ENCODE peak calls at places on chromosomes 11 and 22, in eight cellular contexts. P is HCT116, O is heart right ventricle, L is tibial artery, M is ovary, F is MM.1S, Y is OCI-LY7, X is adrenal gland. H is an unnamed sample.

GRCh38 chr11:15104166-15104565 is 10.6 kb upstream of the INSC start:
- DNase-seq in P (no peak), O (no peak), L (no peak), M (no peak), F (no peak), Y (no peak), X (no peak), H (no peak)

GRCh38 chr11:61777234-61778090 is 14.9 kb downstream of the TMEM258 start:
- DNase-seq in P (no peak), O (peak; percentile 45), L (no peak), M (peak; percentile 95), F (no peak), Y (no peak), X (peak; percentile 84), H (no peak)

GRCh38 chr11:132062541-132062940 is 692.1 kb downstream of the NTM start:
- DNase-seq in P (no peak), O (no peak), L (no peak), M (no peak), F (no peak), Y (no peak), X (no peak), H (no peak)

GRCh38 chr11:12043959-12044772 is 35.7 kb upstream of the DKK3 start:
- DNase-seq in P (peak; percentile 92), O (peak; percentile 81), L (peak; percentile 95), M (peak; percentile 85), F (peak; percentile 58), Y (peak; percentile 64), X (peak; percentile 91), H (peak; percentile 95)

GRCh38 chr22:40036591-40037225 is 42.0 kb downstream of the FAM83F start:
- DNase-seq in P (peak; percentile 62), O (peak; percentile 43), L (peak; percentile 45), M (peak; percentile 62), F (peak; percentile 86), Y (peak; percentile 85), X (peak; percentile 85), H (peak; percentile 77)

GRCh38 chr11:107741044-107741823 is 29.4 kb upstream of the SLN start:
- DNase-seq in P (peak; percentile 22), O (no peak), L (no peak), M (no peak), F (peak; percentile 23), Y (peak; percentile 42), X (no peak), H (no peak)

GRCh38 chr11:43852057-43852636 is 28.5 kb upstream of the ALKBH3 start:
- DNase-seq in P (peak; percentile 67), O (peak; percentile 46), L (peak; percentile 56), M (no peak), F (peak; percentile 67), Y (peak; percentile 72), X (peak; percentile 90), H (no peak)

GRCh38 chr11:93348931-93349330 is 18.4 kb downstream of the DEUP1 start:
- DNase-seq in P (no peak), O (no peak), L (no peak), M (no peak), F (no peak), Y (no peak), X (no peak), H (no peak)

GRCh38 chr22:17875156-17875555 is 100.9 kb upstream of the BID start:
- DNase-seq in P (no peak), O (no peak), L (no peak), M (peak; percentile 30), F (no peak), Y (no peak), X (no peak), H (no peak)

GRCh38 chr22:17873116-17873515 is 98.8 kb upstream of the BID start:
- DNase-seq in P (no peak), O (no peak), L (no peak), M (peak; percentile 21), F (no peak), Y (no peak), X (no peak), H (no peak)

GRCh38 chr22:17874231-17874630 is 100.0 kb upstream of the BID start:
- DNase-seq in P (no peak), O (no peak), L (no peak), M (peak; percentile 33), F (no peak), Y (no peak), X (no peak), H (no peak)

GRCh38 chr22:17872491-17872890 is 98.2 kb upstream of the BID start:
- DNase-seq in P (no peak), O (no peak), L (no peak), M (no peak), F (no peak), Y (no peak), X (no peak), H (no peak)

DNA sequence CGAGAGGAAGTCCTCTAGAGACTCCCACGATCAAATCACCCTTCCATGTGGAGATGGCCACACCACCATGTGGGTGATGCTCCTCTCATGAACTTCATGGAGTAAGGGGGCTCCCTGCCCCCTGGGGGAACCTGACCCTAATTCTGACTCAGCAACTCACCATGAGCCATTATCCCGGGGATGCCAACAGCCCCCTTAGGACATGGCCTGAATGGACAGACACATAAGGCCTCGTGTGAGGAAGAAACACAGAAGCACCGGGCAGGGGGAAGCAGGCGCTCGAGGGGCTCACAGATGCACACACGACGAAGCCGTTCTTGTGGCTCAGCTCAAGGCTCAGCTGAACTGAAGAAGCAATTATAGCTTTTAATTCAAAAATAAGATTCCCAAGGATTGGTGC is 99.5 kb upstream of the BID start:
- DNase-seq in P (no peak), O (no peak), L (no peak), M (peak; percentile 13), F (no peak), Y (no peak), X (no peak), H (no peak)
- H3K36me3 ChIP-seq in P (peaks cover 11% of the 10 kb centered on the region), O (peaks cover 5% of the 10 kb centered on the region), L (peaks cover 90% of the 10 kb centered on the region), M (no peaks in the 10 kb centered on the region), F (peaks cover 9% of the 10 kb centered on the region), Y (peaks cover 95% of the 10 kb centered on the region), X (peaks cover 36% of the 10 kb centered on the region), H (peaks cover 15% of the 10 kb centered on the region)

DNA sequence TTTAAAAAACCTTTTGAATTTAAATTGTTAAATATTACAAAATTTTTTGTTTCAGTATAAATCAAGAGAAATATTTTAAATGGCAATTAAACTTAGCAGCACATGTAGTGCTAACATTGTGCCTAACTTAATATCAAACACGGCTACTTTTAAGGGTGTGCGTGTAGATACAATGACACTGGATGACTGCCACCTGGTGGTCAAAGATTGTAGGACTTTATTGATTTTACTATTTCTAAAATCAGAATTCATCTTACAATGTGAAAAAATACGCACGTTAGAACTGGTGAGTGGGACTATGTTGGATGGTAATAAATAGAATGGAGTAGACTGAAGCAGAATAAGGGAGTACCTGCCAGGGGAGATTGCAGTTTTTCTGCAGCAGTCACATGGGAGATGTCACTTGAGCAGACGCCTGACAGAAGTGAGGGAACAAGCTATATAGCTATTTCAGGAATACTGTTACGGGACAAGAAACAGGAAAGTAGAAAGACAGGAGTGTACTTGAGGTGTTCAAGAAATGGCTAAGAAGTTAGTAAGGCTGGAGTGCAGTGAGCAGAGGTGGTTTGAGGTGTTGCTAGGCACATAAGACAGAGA is 52.9 kb downstream of the UVRAG start:
- DNase-seq in P (peak; percentile 31), O (peak; percentile 58), L (no peak), M (no peak), F (peak; percentile 63), Y (peak; percentile 76), X (peak; percentile 67), H (no peak)
- H3K36me3 ChIP-seq in P (no peaks in the 10 kb centered on the region), O (no peaks in the 10 kb centered on the region), L (no peaks in the 10 kb centered on the region), M (no peaks in the 10 kb centered on the region), F (no peaks in the 10 kb centered on the region), Y (peaks cover 36% of the 10 kb centered on the region), X (no peaks in the 10 kb centered on the region), H (no peaks in the 10 kb centered on the region)

GRCh38 chr11:59187587-59187986 is 15.7 kb downstream of the DTX4 start:
- DNase-seq in P (no peak), O (peak; percentile 43), L (no peak), M (no peak), F (no peak), Y (no peak), X (peak; percentile 76), H (peak; percentile 94)

GRCh38 chr11:59186130-59186594 is 14.2 kb downstream of the DTX4 start:
- DNase-seq in P (peak; percentile 57), O (no peak), L (no peak), M (peak; percentile 56), F (no peak), Y (peak; percentile 49), X (no peak), H (no peak)

GRCh38 chr11:59188954-59189353 is 17.0 kb downstream of the DTX4 start:
- DNase-seq in P (no peak), O (no peak), L (no peak), M (no peak), F (no peak), Y (no peak), X (no peak), H (no peak)

GRCh38 chr11:59185412-59185811 is 13.5 kb downstream of the DTX4 start:
- DNase-seq in P (no peak), O (no peak), L (no peak), M (no peak), F (no peak), Y (no peak), X (no peak), H (no peak)

DNA sequence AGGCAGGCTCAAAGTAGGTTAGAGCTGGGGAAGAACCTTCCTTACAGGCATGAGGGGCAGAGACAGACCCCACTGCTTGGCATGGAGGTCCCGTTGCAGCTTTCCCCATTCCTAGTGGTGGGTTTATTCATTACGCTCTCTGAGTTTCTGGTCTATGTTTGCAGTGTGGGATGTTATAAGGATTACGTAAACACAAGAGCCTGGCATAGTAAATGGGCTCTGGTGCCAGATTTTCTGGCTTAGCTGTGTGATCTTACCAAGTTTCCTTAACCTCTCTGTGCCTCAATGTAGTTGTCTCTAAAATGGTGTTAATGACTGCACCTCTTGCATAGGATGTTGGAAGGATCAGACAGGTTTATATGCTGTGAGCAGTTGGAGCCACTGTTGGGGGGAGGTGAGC is 15.1 kb downstream of the DTX4 start:
- DNase-seq in P (no peak), O (no peak), L (no peak), M (no peak), F (no peak), Y (no peak), X (no peak), H (no peak)
- H3K36me3 ChIP-seq in P (no peaks in the 10 kb centered on the region), O (no peaks in the 10 kb centered on the region), L (peaks cover 32% of the 10 kb centered on the region), M (no peaks in the 10 kb centered on the region), F (no peaks in the 10 kb centered on the region), Y (no peaks in the 10 kb centered on the region), X (peaks cover 5% of the 10 kb centered on the region), H (no peaks in the 10 kb centered on the region)

GRCh38 chr11:20038364-20038893 is 121.8 kb downstream of the DBX1 start:
- DNase-seq in P (no peak), O (no peak), L (no peak), M (no peak), F (no peak), Y (no peak), X (no peak), H (no peak)

GRCh38 chr11:20038969-20039368 is 121.3 kb downstream of the DBX1 start:
- DNase-seq in P (no peak), O (no peak), L (no peak), M (no peak), F (no peak), Y (no peak), X (no peak), H (no peak)

GRCh38 chr11:20035701-20036601 is 124.3 kb downstream of the DBX1 start:
- DNase-seq in P (no peak), O (no peak), L (peak; percentile 43), M (no peak), F (no peak), Y (no peak), X (peak; percentile 68), H (no peak)

GRCh38 chr11:20036625-20037335 is 123.5 kb downstream of the DBX1 start:
- DNase-seq in P (no peak), O (no peak), L (no peak), M (no peak), F (no peak), Y (no peak), X (no peak), H (no peak)

GRCh38 chr11:20037358-20037757 is 122.9 kb downstream of the DBX1 start:
- DNase-seq in P (no peak), O (no peak), L (no peak), M (no peak), F (no peak), Y (no peak), X (no peak), H (no peak)
- H3K36me3 ChIP-seq in P (no peaks in the 10 kb centered on the region), O (no peaks in the 10 kb centered on the region), L (peaks cover 50% of the 10 kb centered on the region), M (no peaks in the 10 kb centered on the region), F (no peaks in the 10 kb centered on the region), Y (no peaks in the 10 kb centered on the region), X (no peaks in the 10 kb centered on the region), H (peaks cover 9% of the 10 kb centered on the region)

H was measured in sigmoid colon.